ENCODE peak calls at places on chromosomes 5 and 9, in six cellular contexts. W, P, S, K, U and G are unnamed samples.

GRCh38 chr9:98702835-98703385 is 5.8 kb downstream of the GABBR2 start:
- DNase-seq in W (no peak), P (no peak), S (no peak), K (no peak), U (no peak), G (no peak)

GRCh38 chr9:92298036-92298435 is 4.5 kb upstream of the IARS1 start:
- DNase-seq in W (no peak), P (no peak), S (no peak), K (no peak), U (no peak), G (no peak)

GRCh38 chr5:154197801-154198461 is 7.4 kb downstream of the GALNT10 start:
- DNase-seq in W (no peak), P (peak), S (peak), K (no peak), U (no peak), G (no peak)

GRCh38 chr9:36192196-36192595 is 1.5 kb downstream of the CLTA start:
- DNase-seq in W (no peak), P (no peak), S (no peak), K (no peak), U (peak), G (no peak)

GRCh38 chr9:2824564-2824963 is 19.3 kb downstream of the PUM3 start:
- DNase-seq in W (no peak), P (no peak), S (no peak), K (peak), U (no peak), G (peak)

GRCh38 chr5:6551287-6551954 is 81.4 kb downstream of the NSUN2 start:
- DNase-seq in W (no peak), P (no peak), S (no peak), K (no peak), U (no peak), G (no peak)

GRCh38 chr9:97985058-97985861 is 2.1 kb downstream of the ANP32B start:
- DNase-seq in W (no peak), P (no peak), S (peak), K (no peak), U (peak), G (peak)

GRCh38 chr5:77867194-77867691 is 91.1 kb upstream of the TBCA start:
- DNase-seq in W (no peak), P (peak), S (no peak), K (no peak), U (peak), G (no peak)

GRCh38 chr9:120510816-120511215 is 69.2 kb downstream of the CDK5RAP2 start:
- DNase-seq in W (no peak), P (no peak), S (no peak), K (no peak), U (no peak), G (no peak)

GRCh38 chr5:118891252-118891651 is 97.1 kb downstream of the DTWD2 start:
- DNase-seq in W (no peak), P (no peak), S (peak), K (no peak), U (no peak), G (no peak)

GRCh38 chr5:153555420-153556114 is 65.1 kb downstream of the GRIA1 start:
- DNase-seq in W (no peak), P (no peak), S (no peak), K (no peak), U (no peak), G (no peak)

GRCh38 chr9:116329470-116329869 is 175.9 kb downstream of the PAPPA start:
- DNase-seq in W (no peak), P (no peak), S (no peak), K (no peak), U (no peak), G (no peak)

GRCh38 chr5:132012385-132013005 is 1.0 kb upstream of the ACSL6 start:
- DNase-seq in W (peak), P (peak), S (no peak), K (peak), U (no peak), G (peak)

GRCh38 chr5:157548513-157549282 is 26.9 kb downstream of the ADAM19 start:
- DNase-seq in W (no peak), P (peak), S (no peak), K (no peak), U (no peak), G (no peak)

GRCh38 chr9:110029422-110029814 is 178.5 kb downstream of the C9orf152 start:
- DNase-seq in W (no peak), P (peak), S (no peak), K (no peak), U (no peak), G (no peak)

GRCh38 chr9:70480405-70480980 is 66.0 kb upstream of the KLF9 start:
- DNase-seq in W (no peak), P (no peak), S (no peak), K (no peak), U (no peak), G (no peak)

GRCh38 chr5:83957188-83957587 is 236.5 kb upstream of the HAPLN1 start:
- DNase-seq in W (no peak), P (no peak), S (no peak), K (no peak), U (no peak), G (no peak)

GRCh38 chr9:21590058-21590996 is 108.2 kb upstream of the IFNE start:
- DNase-seq in W (no peak), P (no peak), S (no peak), K (no peak), U (no peak), G (no peak)

GRCh38 chr5:98492258-98492657 is 281.2 kb upstream of the RGMB start:
- DNase-seq in W (no peak), P (no peak), S (no peak), K (no peak), U (no peak), G (no peak)

GRCh38 chr5:77984587-77984986 is 208.4 kb upstream of the TBCA start:
- DNase-seq in W (no peak), P (no peak), S (no peak), K (no peak), U (no peak), G (no peak)

GRCh38 chr5:138903113-138903789 is 28.1 kb upstream of the LRRTM2 start:
- DNase-seq in W (no peak), P (peak), S (no peak), K (no peak), U (no peak), G (no peak)

GRCh38 chr5:179316111-179316551 is 29.1 kb downstream of the ADAMTS2 start:
- DNase-seq in W (no peak), P (no peak), S (no peak), K (no peak), U (no peak), G (no peak)

GRCh38 chr9:38334234-38334633 is 58.3 kb upstream of the ALDH1B1 start:
- DNase-seq in W (no peak), P (no peak), S (no peak), K (no peak), U (peak), G (peak)

GRCh38 chr5:60856059-60856458 is 12.0 kb upstream of the ELOVL7 start:
- DNase-seq in W (no peak), P (peak), S (no peak), K (no peak), U (no peak), G (no peak)

GRCh38 chr9:122816163-122816867 is 12.1 kb downstream of the PDCL start:
- DNase-seq in W (no peak), P (no peak), S (no peak), K (peak), U (no peak), G (no peak)

GRCh38 chr9:37066139-37066725 is 32.2 kb upstream of the PAX5 start:
- DNase-seq in W (no peak), P (no peak), S (peak), K (no peak), U (peak), G (no peak)

GRCh38 chr9:112271466-112272098 is 61.8 kb downstream of the PTBP3 start:
- DNase-seq in W (no peak), P (no peak), S (no peak), K (no peak), U (no peak), G (no peak)

GRCh38 chr5:69213513-69214215 is 21.0 kb upstream of the CDK7 start:
- DNase-seq in W (no peak), P (peak), S (no peak), K (no peak), U (no peak), G (no peak)

GRCh38 chr9:32672478-32672877 is 37.0 kb upstream of the TAF1L start:
- DNase-seq in W (no peak), P (no peak), S (no peak), K (no peak), U (no peak), G (no peak)

GRCh38 chr9:129776938-129777768 is 24.3 kb upstream of the PTGES start:
- DNase-seq in W (no peak), P (peak), S (no peak), K (no peak), U (no peak), G (peak)

GRCh38 chr9:80635065-80635464 is 1054.3 kb downstream of the TLE1 start:
- DNase-seq in W (no peak), P (no peak), S (no peak), K (no peak), U (no peak), G (no peak)

GRCh38 chr9:125889122-125889523 is 141.9 kb downstream of the PBX3 start:
- DNase-seq in W (no peak), P (no peak), S (no peak), K (peak), U (no peak), G (no peak)

GRCh38 chr5:96381526-96381925 is 51.5 kb downstream of the PCSK1 start:
- DNase-seq in W (no peak), P (no peak), S (peak), K (no peak), U (peak), G (peak)

GRCh38 chr9:120336021-120336752 is 243.8 kb downstream of the CDK5RAP2 start:
- DNase-seq in W (no peak), P (no peak), S (no peak), K (no peak), U (no peak), G (no peak)

DNA sequence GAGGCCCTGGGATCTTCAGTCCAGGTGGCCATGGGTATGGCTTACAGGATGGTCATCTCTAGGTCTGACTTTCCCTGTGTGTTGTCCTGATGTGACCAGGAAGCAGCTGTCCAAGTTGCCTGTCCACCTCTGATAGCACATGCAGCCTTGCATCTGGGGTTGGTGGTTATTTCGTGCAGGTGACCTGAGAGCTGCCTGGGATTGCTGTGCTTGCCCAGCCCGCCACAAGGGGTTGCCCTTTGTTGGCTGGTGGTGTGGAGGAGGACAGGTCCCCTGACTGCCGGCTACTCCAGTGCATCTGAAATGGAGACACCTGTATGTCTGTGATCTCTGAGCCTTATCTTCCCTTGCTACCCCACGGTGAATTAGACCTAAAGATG is 212.6 kb downstream of the ARHGAP26 start:
- DNase-seq in W (no peak), P (no peak), S (peak), K (no peak), U (peak), G (no peak)
- TF ChIP-seq CTCF in W (peak), P (peak), S (peak), K (no peak), U (peak), G (peak)

DNA sequence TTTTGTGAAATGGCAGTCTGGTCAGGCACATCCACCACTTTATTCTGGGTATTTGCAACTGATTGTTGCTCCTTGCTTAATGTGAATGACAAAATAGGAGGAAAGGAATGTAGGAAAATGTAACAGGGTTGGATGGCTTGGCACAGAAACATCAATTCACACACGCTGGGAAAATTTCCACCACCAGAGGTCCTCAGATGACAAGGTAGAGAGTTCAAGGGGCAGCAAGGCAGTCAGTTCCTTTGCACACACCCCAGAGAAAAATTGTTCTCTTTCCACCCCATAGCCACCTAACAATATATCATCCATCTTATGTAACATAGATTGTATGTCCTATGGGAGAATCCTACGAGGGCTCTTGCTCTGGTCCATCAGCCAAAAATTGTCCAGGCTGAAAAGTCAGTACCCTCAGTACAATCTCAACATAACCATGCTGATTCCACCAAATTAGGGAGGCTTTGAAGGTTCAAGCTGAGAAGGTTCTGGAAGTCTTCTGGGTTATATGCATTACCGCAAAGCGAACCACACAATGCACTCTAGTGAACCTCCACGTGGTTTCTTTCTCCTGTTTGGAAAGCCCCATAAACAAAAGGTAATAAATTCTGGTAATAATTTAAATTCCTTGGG is 42.1 kb upstream of the AGXT2 start:
- DNase-seq in W (no peak), P (peak), S (peak), K (peak), U (peak), G (peak)
- TF ChIP-seq CTCF in W (peak), P (peak), S (peak), K (peak), U (peak), G (peak)

GRCh38 chr5:139954462-139954861 is 88.6 kb downstream of the NRG2 start:
- DNase-seq in W (no peak), P (no peak), S (no peak), K (no peak), U (no peak), G (no peak)

GRCh38 chr5:139954022-139954421 is 89.1 kb downstream of the NRG2 start:
- DNase-seq in W (no peak), P (no peak), S (no peak), K (no peak), U (no peak), G (no peak)

GRCh38 chr5:139955053-139955605 is 88.0 kb downstream of the NRG2 start:
- DNase-seq in W (no peak), P (no peak), S (peak), K (no peak), U (no peak), G (no peak)

GRCh38 chr5:139955616-139956283 is 87.3 kb downstream of the NRG2 start:
- DNase-seq in W (no peak), P (no peak), S (peak), K (no peak), U (no peak), G (no peak)

DNA sequence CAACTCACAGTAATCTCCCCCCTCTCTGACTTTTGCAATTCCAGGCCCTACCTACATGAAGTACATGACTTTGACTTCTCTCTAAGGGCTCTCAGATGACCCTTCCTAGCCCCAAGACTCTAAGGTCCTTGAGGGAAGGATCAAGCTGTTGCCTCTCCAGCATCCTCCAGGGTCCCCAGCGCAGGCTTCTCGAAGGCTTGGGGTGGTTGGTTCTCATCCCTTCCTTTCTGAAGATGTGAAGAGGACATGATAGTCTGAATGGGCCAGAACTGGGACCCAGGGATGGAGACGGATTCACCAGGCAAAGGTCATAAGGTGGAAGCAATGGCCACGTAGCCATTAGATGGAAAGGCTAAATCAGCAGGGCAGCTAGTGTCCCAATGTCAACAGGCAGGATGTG is 86.8 kb downstream of the NRG2 start:
- DNase-seq in W (no peak), P (no peak), S (no peak), K (no peak), U (no peak), G (no peak)
- TF ChIP-seq CTCF in W (no peak), P (no peak), S (no peak), K (no peak), U (no peak), G (no peak)

DNA sequence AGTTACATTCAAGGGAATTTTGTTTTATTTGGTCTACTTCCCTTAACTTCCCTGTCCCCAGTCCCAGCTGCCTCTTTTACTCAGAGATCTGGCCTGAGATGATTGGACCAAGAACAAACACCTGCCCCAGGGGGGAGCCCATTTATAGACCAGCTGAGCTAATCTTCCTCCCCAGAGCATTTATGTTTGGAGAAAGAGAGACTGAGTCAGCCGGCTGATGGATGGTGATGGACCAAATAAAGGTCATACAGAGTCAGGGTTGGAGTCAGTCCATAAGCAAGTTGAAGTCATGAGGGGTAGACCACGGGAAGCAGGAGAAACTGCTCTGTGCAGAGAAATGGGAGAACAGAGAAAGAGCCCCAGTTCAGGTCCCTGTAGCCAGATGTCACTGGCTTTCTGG is 77.7 kb downstream of the TMEM174 start:
- DNase-seq in W (no peak), P (no peak), S (no peak), K (no peak), U (no peak), G (no peak)
- TF ChIP-seq CTCF in W (no peak), P (no peak), S (no peak), K (no peak), U (no peak), G (no peak)

DNA sequence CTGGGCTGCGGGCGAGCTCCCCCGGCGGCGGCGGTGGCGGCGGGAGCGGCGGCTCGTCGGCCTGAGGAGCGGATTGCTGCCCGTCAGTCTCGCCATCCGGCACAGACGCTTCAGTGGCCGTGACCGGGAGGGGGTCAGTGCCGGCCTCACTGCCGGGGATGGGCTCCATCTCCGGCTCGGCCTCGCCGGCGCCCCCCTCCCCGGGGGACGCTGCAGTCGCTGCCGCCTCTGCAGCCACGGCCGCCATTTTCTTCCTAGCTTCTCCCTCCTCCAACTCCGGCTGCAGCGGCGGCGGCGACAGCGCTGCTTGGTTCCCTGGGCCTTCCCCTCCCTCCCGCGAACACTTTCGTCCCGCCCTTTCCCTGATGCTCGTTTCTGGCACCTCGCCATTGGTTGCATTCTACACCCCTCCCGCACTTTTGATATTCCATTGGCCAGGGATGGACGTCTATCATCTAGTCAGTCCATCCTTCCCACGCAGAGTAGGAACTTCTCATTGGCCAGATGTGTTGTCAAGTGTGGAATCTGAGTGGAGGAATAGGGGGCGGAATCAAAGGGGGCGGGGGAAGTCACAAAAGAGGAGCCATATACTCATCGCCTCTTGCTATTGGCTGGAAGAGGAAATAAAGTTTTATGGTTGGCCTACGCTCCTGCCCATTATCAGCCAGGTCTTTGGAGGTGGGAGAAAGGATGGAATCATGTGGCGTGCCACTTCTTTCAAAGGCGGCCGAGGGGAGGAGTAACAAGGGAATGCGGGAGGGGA is at the start of gene PWWP2A:
- DNase-seq in W (peak), P (peak), S (peak), K (peak), U (peak), G (peak)
- TF ChIP-seq CTCF in W (peak), P (no peak), S (peak), K (no peak), U (peak), G (no peak)

DNA sequence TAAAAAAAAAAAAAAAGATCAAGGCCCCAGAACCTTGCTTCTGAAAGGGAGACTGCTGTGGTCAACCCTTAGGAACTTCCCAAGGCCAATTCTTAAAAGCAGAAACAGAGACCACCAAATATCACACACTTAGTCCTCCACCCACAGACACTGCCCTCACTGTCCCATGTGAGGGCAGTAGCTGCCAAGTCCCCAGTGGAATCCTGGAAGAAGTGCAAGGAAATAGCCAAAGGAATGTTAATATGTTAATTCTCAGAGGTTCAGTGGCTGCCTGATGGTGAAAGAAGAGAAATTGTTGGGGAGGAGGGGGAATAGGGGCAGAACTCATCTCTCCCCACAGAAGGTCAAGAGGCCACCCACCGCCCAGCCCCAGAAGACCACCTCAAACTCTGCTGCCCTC is 23.1 kb downstream of the FSTL4 start:
- DNase-seq in W (no peak), P (no peak), S (no peak), K (no peak), U (no peak), G (no peak)
- TF ChIP-seq CTCF in W (no peak), P (no peak), S (no peak), K (no peak), U (no peak), G (no peak)

GRCh38 chr5:32461441-32462120 is 17.0 kb upstream of the ZFR start:
- DNase-seq in W (no peak), P (peak), S (no peak), K (no peak), U (no peak), G (no peak)

GRCh38 chr5:32462618-32463017 is 18.1 kb upstream of the ZFR start:
- DNase-seq in W (no peak), P (peak), S (no peak), K (no peak), U (no peak), G (no peak)

GRCh38 chr5:32460702-32461101 is 16.2 kb upstream of the ZFR start:
- DNase-seq in W (no peak), P (no peak), S (no peak), K (no peak), U (no peak), G (no peak)

DNA sequence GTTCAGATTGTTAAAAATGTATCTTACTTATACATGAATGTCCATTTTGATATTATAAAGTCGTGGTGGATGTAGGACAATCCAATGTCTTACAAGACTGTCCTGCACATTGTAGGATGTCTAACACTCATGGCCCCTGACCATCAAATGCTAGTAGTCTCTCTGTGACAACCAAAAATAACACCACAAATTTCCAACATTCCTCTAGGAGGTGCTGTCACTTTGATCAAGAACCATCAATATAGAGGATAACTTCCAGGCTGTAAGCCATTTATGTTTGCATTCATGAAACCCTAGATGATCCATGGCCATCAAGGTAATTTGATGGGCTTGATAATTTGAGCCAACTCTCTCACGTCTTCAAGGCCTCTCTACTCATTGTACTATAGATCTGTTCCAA is 20.5 kb upstream of the ZFR start:
- DNase-seq in W (no peak), P (no peak), S (peak), K (no peak), U (no peak), G (no peak)
- TF ChIP-seq CTCF in W (no peak), P (peak), S (no peak), K (no peak), U (peak), G (no peak)